ENCODE peak calls at places on chromosomes 2 and 18, in nine cellular contexts. K is NCI-H1092 treated with DMSO at 0.1 percent for 48 hours, I is caudate nucleus, G is right cardiac atrium, E is NCI-H1105 treated with DMSO at 0.1 percent for 48 hours, H is ureter, Z is iris pigment epithelial cell, V is epithelial cell of esophagus, T is GM06990. R is an unnamed sample.

GRCh38 chr2:25521665-25522387 is 151.6 kb downstream of the DTNB start:
- DNase-seq in K (peak; percentile 55), I (no peak), G (no peak), E (peak; percentile 72), H (no peak), Z (peak; percentile 81), V (peak; percentile 61), T (peak; percentile 71), R (peak; percentile 63)

GRCh38 chr2:43326116-43326825 is 99.9 kb upstream of the ZFP36L2 start:
- DNase-seq in K (no peak), I (no peak), G (no peak), E (no peak), H (no peak), Z (no peak), V (no peak), T (no peak), R (no peak)

GRCh38 chr2:131005229-131005935 is 87.9 kb downstream of the FAM168B start:
- DNase-seq in K (no peak), I (no peak), G (no peak), E (no peak), H (no peak), Z (no peak), V (no peak), T (no peak), R (no peak)

GRCh38 chr2:194126418-194126817 is 1530.6 kb upstream of the SLC39A10 start:
- DNase-seq in K (no peak), I (no peak), G (no peak), E (no peak), H (no peak), Z (no peak), V (no peak), T (no peak), R (no peak)

GRCh38 chr18:35695803-35696202 is 114.3 kb downstream of the GALNT1 start:
- DNase-seq in K (no peak), I (peak; percentile 84), G (peak; percentile 91), E (peak; percentile 30), H (no peak), Z (no peak), V (no peak), T (no peak), R (no peak)

GRCh38 chr2:41488854-41489253 is 559.0 kb upstream of the PKDCC start:
- DNase-seq in K (no peak), I (no peak), G (no peak), E (no peak), H (no peak), Z (no peak), V (no peak), T (no peak), R (no peak)

GRCh38 chr2:105546623-105546964 is 147.7 kb upstream of the FHL2 start:
- DNase-seq in K (no peak), I (no peak), G (no peak), E (no peak), H (peak; percentile 36), Z (no peak), V (peak; percentile 24), T (no peak), R (no peak)

GRCh38 chr2:203809084-203809521 is 58.5 kb upstream of the CTLA4 start:
- DNase-seq in K (no peak), I (no peak), G (no peak), E (no peak), H (no peak), Z (peak; percentile 76), V (no peak), T (no peak), R (no peak)

GRCh38 chr2:132374551-132374950 is 42.1 kb upstream of the GPR39 start:
- DNase-seq in K (no peak), I (no peak), G (no peak), E (no peak), H (no peak), Z (peak; percentile 42), V (peak; percentile 49), T (no peak), R (no peak)

GRCh38 chr2:242030226-242030575 is 160.7 kb downstream of the RTP5 start:
- DNase-seq in K (no peak), I (no peak), G (no peak), E (no peak), H (no peak), Z (no peak), V (no peak), T (no peak), R (no peak)

GRCh38 chr2:200377774-200378336 is 71.4 kb downstream of the SPATS2L start:
- DNase-seq in K (no peak), I (no peak), G (no peak), E (no peak), H (no peak), Z (no peak), V (peak; percentile 34), T (no peak), R (peak; percentile 96)

GRCh38 chr2:139600166-139600565 is 820.0 kb upstream of the NXPH2 start:
- DNase-seq in K (no peak), I (no peak), G (no peak), E (no peak), H (no peak), Z (no peak), V (no peak), T (no peak), R (no peak)

GRCh38 chr18:56127322-56128099 is 510.9 kb downstream of the TXNL1 start:
- DNase-seq in K (no peak), I (no peak), G (no peak), E (no peak), H (no peak), Z (no peak), V (no peak), T (no peak), R (no peak)

GRCh38 chr18:76453057-76453561 is 41.9 kb downstream of the ZNF516 start:
- DNase-seq in K (no peak), I (no peak), G (no peak), E (no peak), H (peak; percentile 19), Z (no peak), V (no peak), T (no peak), R (no peak)

GRCh38 chr2:212124597-212124996 is 414.0 kb downstream of the ERBB4 start:
- DNase-seq in K (no peak), I (peak; percentile 17), G (peak; percentile 55), E (no peak), H (no peak), Z (peak; percentile 10), V (peak; percentile 8), T (no peak), R (peak; percentile 1)

GRCh38 chr18:64615047-64615446 is 466.2 kb upstream of the LINC00305 start:
- DNase-seq in K (no peak), I (no peak), G (no peak), E (no peak), H (no peak), Z (no peak), V (no peak), T (no peak), R (no peak)

GRCh38 chr2:185436787-185437372 is 301.7 kb upstream of the FSIP2 start:
- DNase-seq in K (no peak), I (no peak), G (no peak), E (no peak), H (no peak), Z (no peak), V (peak; percentile 47), T (no peak), R (no peak)

GRCh38 chr18:8084160-8084559 is 517.0 kb downstream of the PTPRM start:
- DNase-seq in K (peak; percentile 9), I (no peak), G (peak; percentile 57), E (peak; percentile 8), H (no peak), Z (peak; percentile 45), V (peak; percentile 66), T (no peak), R (no peak)

GRCh38 chr18:48640566-48641270 is 101.9 kb downstream of the CTIF start:
- DNase-seq in K (no peak), I (no peak), G (no peak), E (no peak), H (no peak), Z (peak; percentile 31), V (peak; percentile 28), T (no peak), R (no peak)

GRCh38 chr2:44741507-44741906 is 200.0 kb upstream of the SIX3 start:
- DNase-seq in K (no peak), I (no peak), G (no peak), E (no peak), H (no peak), Z (peak; percentile 11), V (no peak), T (no peak), R (no peak)

GRCh38 chr18:28149810-28150420 is 27.0 kb downstream of the CDH2 start:
- DNase-seq in K (peak; percentile 17), I (no peak), G (peak; percentile 44), E (no peak), H (no peak), Z (no peak), V (no peak), T (no peak), R (no peak)

GRCh38 chr18:6722680-6723079 is 6.8 kb upstream of the ARHGAP28 start:
- DNase-seq in K (no peak), I (no peak), G (no peak), E (no peak), H (no peak), Z (no peak), V (no peak), T (no peak), R (no peak)

GRCh38 chr18:70082430-70082829 is 123.1 kb downstream of the RTTN start:
- DNase-seq in K (no peak), I (no peak), G (no peak), E (no peak), H (no peak), Z (no peak), V (no peak), T (no peak), R (no peak)